ENCODE peak calls at places on chromosome 2, in nine cellular contexts. One of them, this sample, is unnamed.

GRCh38 chr2:226799211-226799975 is at the start of gene IRS1:
- DNase-seq in ACHN: peak
- DNase-seq in H9: peak
- DNase-seq in activated naive CD4-positive, alpha-beta T cell treated with anti-CD3 and anti-CD28 coated beads, Interleukin-2, amount 10 ng/mL, durations not matched to agents 7 days and 5 days: peak
- DNase-seq in T-helper 9 cell: peak
- DNase-seq in PC-3: peak
- DNase-seq in HEK293T: peak
- DNase-seq in left lung: peak
- DNase-seq in endothelial cell: peak
- DNase-seq in this sample: no peak

GRCh38 chr2:205775091-205775876 is 93.0 kb downstream of the NRP2 start:
- DNase-seq in ACHN: no peak
- DNase-seq in H9: no peak
- DNase-seq in activated naive CD4-positive, alpha-beta T cell treated with anti-CD3 and anti-CD28 coated beads, Interleukin-2, amount 10 ng/mL, durations not matched to agents 7 days and 5 days: no peak
- DNase-seq in T-helper 9 cell: no peak
- DNase-seq in PC-3: no peak
- DNase-seq in HEK293T: no peak
- DNase-seq in left lung: no peak
- DNase-seq in endothelial cell: no peak
- DNase-seq in this sample: no peak

GRCh38 chr2:64478502-64479230 is 24.7 kb downstream of the LGALSL start:
- DNase-seq in ACHN: no peak
- DNase-seq in H9: no peak
- DNase-seq in activated naive CD4-positive, alpha-beta T cell treated with anti-CD3 and anti-CD28 coated beads, Interleukin-2, amount 10 ng/mL, durations not matched to agents 7 days and 5 days: peak
- DNase-seq in T-helper 9 cell: no peak
- DNase-seq in PC-3: peak
- DNase-seq in HEK293T: no peak
- DNase-seq in left lung: no peak
- DNase-seq in endothelial cell: no peak
- DNase-seq in this sample: no peak

GRCh38 chr2:105645971-105646370 is 98.7 kb upstream of the NCK2 start:
- DNase-seq in ACHN: no peak
- DNase-seq in H9: no peak
- DNase-seq in activated naive CD4-positive, alpha-beta T cell treated with anti-CD3 and anti-CD28 coated beads, Interleukin-2, amount 10 ng/mL, durations not matched to agents 7 days and 5 days: no peak
- DNase-seq in T-helper 9 cell: no peak
- DNase-seq in PC-3: no peak
- DNase-seq in HEK293T: no peak
- DNase-seq in left lung: no peak
- DNase-seq in endothelial cell: no peak
- DNase-seq in this sample: no peak

GRCh38 chr2:174729797-174730529 is 34.3 kb downstream of the CHRNA1 start:
- DNase-seq in ACHN: no peak
- DNase-seq in H9: peak
- DNase-seq in activated naive CD4-positive, alpha-beta T cell treated with anti-CD3 and anti-CD28 coated beads, Interleukin-2, amount 10 ng/mL, durations not matched to agents 7 days and 5 days: peak
- DNase-seq in T-helper 9 cell: peak
- DNase-seq in PC-3: no peak
- DNase-seq in HEK293T: no peak
- DNase-seq in left lung: no peak
- DNase-seq in endothelial cell: peak
- DNase-seq in this sample: no peak

GRCh38 chr2:33134086-33134763 is 187.5 kb downstream of the LTBP1 start:
- DNase-seq in ACHN: peak
- DNase-seq in H9: no peak
- DNase-seq in activated naive CD4-positive, alpha-beta T cell treated with anti-CD3 and anti-CD28 coated beads, Interleukin-2, amount 10 ng/mL, durations not matched to agents 7 days and 5 days: no peak
- DNase-seq in T-helper 9 cell: no peak
- DNase-seq in PC-3: peak
- DNase-seq in HEK293T: no peak
- DNase-seq in left lung: peak
- DNase-seq in endothelial cell: no peak
- DNase-seq in this sample: no peak

GRCh38 chr2:9709539-9710285 is 78.9 kb upstream of the YWHAQ start:
- DNase-seq in ACHN: no peak
- DNase-seq in H9: no peak
- DNase-seq in activated naive CD4-positive, alpha-beta T cell treated with anti-CD3 and anti-CD28 coated beads, Interleukin-2, amount 10 ng/mL, durations not matched to agents 7 days and 5 days: no peak
- DNase-seq in T-helper 9 cell: no peak
- DNase-seq in PC-3: no peak
- DNase-seq in HEK293T: no peak
- DNase-seq in left lung: no peak
- DNase-seq in endothelial cell: no peak
- DNase-seq in this sample: no peak

GRCh38 chr2:71842744-71843143 is 304.9 kb downstream of the CYP26B1 start:
- DNase-seq in ACHN: no peak
- DNase-seq in H9: no peak
- DNase-seq in activated naive CD4-positive, alpha-beta T cell treated with anti-CD3 and anti-CD28 coated beads, Interleukin-2, amount 10 ng/mL, durations not matched to agents 7 days and 5 days: no peak
- DNase-seq in T-helper 9 cell: no peak
- DNase-seq in PC-3: no peak
- DNase-seq in HEK293T: no peak
- DNase-seq in left lung: no peak
- DNase-seq in endothelial cell: no peak
- DNase-seq in this sample: no peak

GRCh38 chr2:239522740-239523119 is 121.9 kb upstream of the HDAC4 start:
- DNase-seq in ACHN: no peak
- DNase-seq in H9: no peak
- DNase-seq in activated naive CD4-positive, alpha-beta T cell treated with anti-CD3 and anti-CD28 coated beads, Interleukin-2, amount 10 ng/mL, durations not matched to agents 7 days and 5 days: no peak
- DNase-seq in T-helper 9 cell: no peak
- DNase-seq in PC-3: no peak
- DNase-seq in HEK293T: no peak
- DNase-seq in left lung: no peak
- DNase-seq in endothelial cell: no peak
- DNase-seq in this sample: no peak

GRCh38 chr2:46520108-46520507 is 40.7 kb downstream of the TMEM247 start:
- DNase-seq in ACHN: no peak
- DNase-seq in H9: no peak
- DNase-seq in activated naive CD4-positive, alpha-beta T cell treated with anti-CD3 and anti-CD28 coated beads, Interleukin-2, amount 10 ng/mL, durations not matched to agents 7 days and 5 days: no peak
- DNase-seq in T-helper 9 cell: no peak
- DNase-seq in PC-3: no peak
- DNase-seq in HEK293T: no peak
- DNase-seq in left lung: no peak
- DNase-seq in endothelial cell: no peak
- DNase-seq in this sample: no peak

GRCh38 chr2:110852541-110853263 is 120.3 kb downstream of the ACOXL start:
- DNase-seq in ACHN: no peak
- DNase-seq in H9: peak
- DNase-seq in activated naive CD4-positive, alpha-beta T cell treated with anti-CD3 and anti-CD28 coated beads, Interleukin-2, amount 10 ng/mL, durations not matched to agents 7 days and 5 days: peak
- DNase-seq in T-helper 9 cell: peak
- DNase-seq in PC-3: peak
- DNase-seq in HEK293T: no peak
- DNase-seq in left lung: no peak
- DNase-seq in endothelial cell: no peak
- DNase-seq in this sample: no peak

GRCh38 chr2:120576509-120577474 is 158.9 kb upstream of the GLI2 start:
- DNase-seq in ACHN: no peak
- DNase-seq in H9: no peak
- DNase-seq in activated naive CD4-positive, alpha-beta T cell treated with anti-CD3 and anti-CD28 coated beads, Interleukin-2, amount 10 ng/mL, durations not matched to agents 7 days and 5 days: no peak
- DNase-seq in T-helper 9 cell: no peak
- DNase-seq in PC-3: peak
- DNase-seq in HEK293T: no peak
- DNase-seq in left lung: no peak
- DNase-seq in endothelial cell: no peak
- DNase-seq in this sample: no peak

GRCh38 chr2:171143670-171144062 is 17.0 kb downstream of the TLK1 start:
- DNase-seq in ACHN: no peak
- DNase-seq in H9: no peak
- DNase-seq in activated naive CD4-positive, alpha-beta T cell treated with anti-CD3 and anti-CD28 coated beads, Interleukin-2, amount 10 ng/mL, durations not matched to agents 7 days and 5 days: no peak
- DNase-seq in T-helper 9 cell: no peak
- DNase-seq in PC-3: no peak
- DNase-seq in HEK293T: no peak
- DNase-seq in left lung: no peak
- DNase-seq in endothelial cell: no peak
- DNase-seq in this sample: no peak

GRCh38 chr2:231369580-231370428 is 25.7 kb upstream of the B3GNT7 start:
- DNase-seq in ACHN: no peak
- DNase-seq in H9: no peak
- DNase-seq in activated naive CD4-positive, alpha-beta T cell treated with anti-CD3 and anti-CD28 coated beads, Interleukin-2, amount 10 ng/mL, durations not matched to agents 7 days and 5 days: no peak
- DNase-seq in T-helper 9 cell: no peak
- DNase-seq in PC-3: no peak
- DNase-seq in HEK293T: no peak
- DNase-seq in left lung: no peak
- DNase-seq in endothelial cell: no peak
- DNase-seq in this sample: no peak

GRCh38 chr2:112092286-112093041 is 37.4 kb downstream of the TMEM87B start:
- DNase-seq in ACHN: peak
- DNase-seq in H9: no peak
- DNase-seq in activated naive CD4-positive, alpha-beta T cell treated with anti-CD3 and anti-CD28 coated beads, Interleukin-2, amount 10 ng/mL, durations not matched to agents 7 days and 5 days: no peak
- DNase-seq in T-helper 9 cell: no peak
- DNase-seq in PC-3: peak
- DNase-seq in HEK293T: no peak
- DNase-seq in left lung: no peak
- DNase-seq in endothelial cell: no peak
- DNase-seq in this sample: no peak

GRCh38 chr2:168369087-168369486 is 87.0 kb upstream of the CERS6 start:
- DNase-seq in ACHN: no peak
- DNase-seq in H9: no peak
- DNase-seq in activated naive CD4-positive, alpha-beta T cell treated with anti-CD3 and anti-CD28 coated beads, Interleukin-2, amount 10 ng/mL, durations not matched to agents 7 days and 5 days: no peak
- DNase-seq in T-helper 9 cell: no peak
- DNase-seq in PC-3: no peak
- DNase-seq in HEK293T: no peak
- DNase-seq in left lung: no peak
- DNase-seq in endothelial cell: no peak
- DNase-seq in this sample: no peak

GRCh38 chr2:84700006-84700405 is 180.9 kb downstream of the TRABD2A start:
- DNase-seq in ACHN: no peak
- DNase-seq in H9: no peak
- DNase-seq in activated naive CD4-positive, alpha-beta T cell treated with anti-CD3 and anti-CD28 coated beads, Interleukin-2, amount 10 ng/mL, durations not matched to agents 7 days and 5 days: no peak
- DNase-seq in T-helper 9 cell: no peak
- DNase-seq in PC-3: no peak
- DNase-seq in HEK293T: no peak
- DNase-seq in left lung: no peak
- DNase-seq in endothelial cell: no peak
- DNase-seq in this sample: no peak

GRCh38 chr2:170818294-170819104 is 1.8 kb downstream of the GAD1 start:
- DNase-seq in ACHN: no peak
- DNase-seq in H9: peak
- DNase-seq in activated naive CD4-positive, alpha-beta T cell treated with anti-CD3 and anti-CD28 coated beads, Interleukin-2, amount 10 ng/mL, durations not matched to agents 7 days and 5 days: peak
- DNase-seq in T-helper 9 cell: no peak
- DNase-seq in PC-3: no peak
- DNase-seq in HEK293T: no peak
- DNase-seq in left lung: no peak
- DNase-seq in endothelial cell: no peak
- DNase-seq in this sample: no peak

GRCh38 chr2:233351423-233351822 is 2.9 kb upstream of the DGKD start:
- DNase-seq in ACHN: peak
- DNase-seq in H9: no peak
- DNase-seq in activated naive CD4-positive, alpha-beta T cell treated with anti-CD3 and anti-CD28 coated beads, Interleukin-2, amount 10 ng/mL, durations not matched to agents 7 days and 5 days: no peak
- DNase-seq in T-helper 9 cell: no peak
- DNase-seq in PC-3: peak
- DNase-seq in HEK293T: no peak
- DNase-seq in left lung: no peak
- DNase-seq in endothelial cell: no peak
- DNase-seq in this sample: no peak

GRCh38 chr2:197209742-197210408 is 100.7 kb downstream of the ANKRD44 start:
- DNase-seq in ACHN: peak
- DNase-seq in H9: no peak
- DNase-seq in activated naive CD4-positive, alpha-beta T cell treated with anti-CD3 and anti-CD28 coated beads, Interleukin-2, amount 10 ng/mL, durations not matched to agents 7 days and 5 days: peak
- DNase-seq in T-helper 9 cell: peak
- DNase-seq in PC-3: no peak
- DNase-seq in HEK293T: no peak
- DNase-seq in left lung: peak
- DNase-seq in endothelial cell: no peak
- DNase-seq in this sample: no peak

GRCh38 chr2:182038579-182038978 is 52.9 kb downstream of the PPP1R1C start:
- DNase-seq in ACHN: peak
- DNase-seq in H9: no peak
- DNase-seq in activated naive CD4-positive, alpha-beta T cell treated with anti-CD3 and anti-CD28 coated beads, Interleukin-2, amount 10 ng/mL, durations not matched to agents 7 days and 5 days: no peak
- DNase-seq in T-helper 9 cell: no peak
- DNase-seq in PC-3: peak
- DNase-seq in HEK293T: no peak
- DNase-seq in left lung: no peak
- DNase-seq in endothelial cell: no peak
- DNase-seq in this sample: no peak

GRCh38 chr2:210617732-210618330 is 61.4 kb downstream of the CPS1 start:
- DNase-seq in ACHN: peak
- DNase-seq in H9: no peak
- DNase-seq in activated naive CD4-positive, alpha-beta T cell treated with anti-CD3 and anti-CD28 coated beads, Interleukin-2, amount 10 ng/mL, durations not matched to agents 7 days and 5 days: no peak
- DNase-seq in T-helper 9 cell: no peak
- DNase-seq in PC-3: peak
- DNase-seq in HEK293T: peak
- DNase-seq in left lung: no peak
- DNase-seq in endothelial cell: peak
- DNase-seq in this sample: no peak

GRCh38 chr2:160315337-160315736 is 115.3 kb upstream of the ITGB6 start:
- DNase-seq in ACHN: no peak
- DNase-seq in H9: no peak
- DNase-seq in activated naive CD4-positive, alpha-beta T cell treated with anti-CD3 and anti-CD28 coated beads, Interleukin-2, amount 10 ng/mL, durations not matched to agents 7 days and 5 days: no peak
- DNase-seq in T-helper 9 cell: no peak
- DNase-seq in PC-3: no peak
- DNase-seq in HEK293T: no peak
- DNase-seq in left lung: no peak
- DNase-seq in endothelial cell: no peak
- DNase-seq in this sample: no peak

GRCh38 chr2:170502400-170503135 is 212.6 kb upstream of the SP5 start:
- DNase-seq in ACHN: no peak
- DNase-seq in H9: peak
- DNase-seq in activated naive CD4-positive, alpha-beta T cell treated with anti-CD3 and anti-CD28 coated beads, Interleukin-2, amount 10 ng/mL, durations not matched to agents 7 days and 5 days: no peak
- DNase-seq in T-helper 9 cell: no peak
- DNase-seq in PC-3: no peak
- DNase-seq in HEK293T: no peak
- DNase-seq in left lung: no peak
- DNase-seq in endothelial cell: no peak
- DNase-seq in this sample: peak

GRCh38 chr2:151922845-151923666 is 94.8 kb upstream of the ARL5A start:
- DNase-seq in ACHN: no peak
- DNase-seq in H9: no peak
- DNase-seq in activated naive CD4-positive, alpha-beta T cell treated with anti-CD3 and anti-CD28 coated beads, Interleukin-2, amount 10 ng/mL, durations not matched to agents 7 days and 5 days: no peak
- DNase-seq in T-helper 9 cell: no peak
- DNase-seq in PC-3: no peak
- DNase-seq in HEK293T: no peak
- DNase-seq in left lung: peak
- DNase-seq in endothelial cell: no peak
- DNase-seq in this sample: no peak

GRCh38 chr2:133566967-133567645 is 1.2 kb downstream of the NCKAP5 start:
- DNase-seq in ACHN: peak
- DNase-seq in H9: peak
- DNase-seq in activated naive CD4-positive, alpha-beta T cell treated with anti-CD3 and anti-CD28 coated beads, Interleukin-2, amount 10 ng/mL, durations not matched to agents 7 days and 5 days: no peak
- DNase-seq in T-helper 9 cell: no peak
- DNase-seq in PC-3: peak
- DNase-seq in HEK293T: no peak
- DNase-seq in left lung: peak
- DNase-seq in endothelial cell: no peak
- DNase-seq in this sample: no peak

GRCh38 chr2:226813148-226813701 is 13.6 kb upstream of the IRS1 start:
- DNase-seq in ACHN: peak
- DNase-seq in H9: peak
- DNase-seq in activated naive CD4-positive, alpha-beta T cell treated with anti-CD3 and anti-CD28 coated beads, Interleukin-2, amount 10 ng/mL, durations not matched to agents 7 days and 5 days: no peak
- DNase-seq in T-helper 9 cell: no peak
- DNase-seq in PC-3: peak
- DNase-seq in HEK293T: no peak
- DNase-seq in left lung: no peak
- DNase-seq in endothelial cell: peak
- DNase-seq in this sample: no peak

GRCh38 chr2:8692783-8693768 is 11.2 kb downstream of the ID2 start:
- DNase-seq in ACHN: peak
- DNase-seq in H9: peak
- DNase-seq in activated naive CD4-positive, alpha-beta T cell treated with anti-CD3 and anti-CD28 coated beads, Interleukin-2, amount 10 ng/mL, durations not matched to agents 7 days and 5 days: peak
- DNase-seq in T-helper 9 cell: no peak
- DNase-seq in PC-3: peak
- DNase-seq in HEK293T: peak
- DNase-seq in left lung: peak
- DNase-seq in endothelial cell: peak
- DNase-seq in this sample: no peak

GRCh38 chr2:39121523-39122063 is 742 bp upstream of the SOS1 start:
- DNase-seq in ACHN: no peak
- DNase-seq in H9: no peak
- DNase-seq in activated naive CD4-positive, alpha-beta T cell treated with anti-CD3 and anti-CD28 coated beads, Interleukin-2, amount 10 ng/mL, durations not matched to agents 7 days and 5 days: no peak
- DNase-seq in T-helper 9 cell: no peak
- DNase-seq in PC-3: no peak
- DNase-seq in HEK293T: no peak
- DNase-seq in left lung: no peak
- DNase-seq in endothelial cell: no peak
- DNase-seq in this sample: no peak

GRCh38 chr2:42969231-42970150 is 177.1 kb upstream of the HAAO start:
- DNase-seq in ACHN: peak
- DNase-seq in H9: no peak
- DNase-seq in activated naive CD4-positive, alpha-beta T cell treated with anti-CD3 and anti-CD28 coated beads, Interleukin-2, amount 10 ng/mL, durations not matched to agents 7 days and 5 days: no peak
- DNase-seq in T-helper 9 cell: no peak
- DNase-seq in PC-3: peak
- DNase-seq in HEK293T: no peak
- DNase-seq in left lung: peak
- DNase-seq in endothelial cell: no peak
- DNase-seq in this sample: no peak

GRCh38 chr2:156666130-156666785 is 230.1 kb downstream of the GPD2 start:
- DNase-seq in ACHN: no peak
- DNase-seq in H9: no peak
- DNase-seq in activated naive CD4-positive, alpha-beta T cell treated with anti-CD3 and anti-CD28 coated beads, Interleukin-2, amount 10 ng/mL, durations not matched to agents 7 days and 5 days: no peak
- DNase-seq in T-helper 9 cell: no peak
- DNase-seq in PC-3: peak
- DNase-seq in HEK293T: no peak
- DNase-seq in left lung: no peak
- DNase-seq in endothelial cell: no peak
- DNase-seq in this sample: no peak